ENCODE peak calls at places on chromosomes 13 and 19, in four cellular contexts. N is HepG2, E is HCT116, O is Panc1. L is an unnamed sample.

GRCh38 chr19:47633996-47634395 is 25.1 kb downstream of the BICRA start:
- DNase-seq in N (no peak), O (no peak), E (no peak), L (no peak)

GRCh38 chr13:23087884-23088283 is 92.9 kb upstream of the SGCG start:
- DNase-seq in N (peak; percentile 23), E (peak; percentile 35), O (peak; percentile 10), L (peak; percentile 13)

GRCh38 chr19:37572203-37572602 is 22.4 kb downstream of the ZNF571 start:
- DNase-seq in E (no peak), O (no peak), N (no peak), L (no peak)

GRCh38 chr13:30615851-30616311 is 1.8 kb upstream of the USPL1 start:
- DNase-seq in E (no peak), O (no peak), N (peak; percentile 8), L (peak; percentile 7)

GRCh38 chr19:33512021-33512420 is 9.6 kb downstream of the PEPD start:
- DNase-seq in E (no peak), O (no peak), N (no peak), L (no peak)

GRCh38 chr19:42412661-42413076 is 14.5 kb downstream of the LIPE start:
- DNase-seq in N (no peak), O (no peak), E (no peak), L (no peak)

GRCh38 chr19:17843908-17844490 is 3.8 kb downstream of the JAK3 start:
- DNase-seq in N (no peak), O (no peak), E (no peak), L (no peak)

GRCh38 chr19:38655148-38655824 is 7.8 kb downstream of the ACTN4 start:
- DNase-seq in E (no peak), N (no peak), O (no peak), L (no peak)

GRCh38 chr13:74647991-74648390 is 513.8 kb upstream of the KLF12 start:
- DNase-seq in N (no peak), O (no peak), E (no peak), L (no peak)

GRCh38 chr13:86932935-86933334 is 738.2 kb upstream of the SLITRK5 start:
- DNase-seq in E (no peak), N (no peak), O (no peak), L (no peak)

GRCh38 chr13:40503966-40504591 is 162.4 kb downstream of the FOXO1 start:
- DNase-seq in N (peak; percentile 99), E (no peak), O (no peak), L (no peak)

GRCh38 chr19:17560205-17560595 is 4.8 kb downstream of the COLGALT1 start:
- DNase-seq in E (no peak), N (no peak), O (no peak), L (no peak)

GRCh38 chr19:23698711-23699520 is 11.9 kb upstream of the ZNF675 start:
- DNase-seq in E (no peak), N (no peak), O (no peak), L (peak; percentile 66)

GRCh38 chr13:43544011-43544410 is 242.8 kb downstream of the ENOX1 start:
- DNase-seq in O (no peak), E (no peak), N (no peak), L (no peak)

GRCh38 chr13:95641291-95641811 is 3.2 kb downstream of the DZIP1 start:
- DNase-seq in N (no peak), E (no peak), O (no peak), L (no peak)

GRCh38 chr19:48616491-48617056 is 1.7 kb upstream of the FAM83E start:
- DNase-seq in O (no peak), N (no peak), E (no peak), L (no peak)

GRCh38 chr19:2905918-2906519 is 5.3 kb downstream of the ZNF57 start:
- DNase-seq in N (no peak), O (no peak), E (no peak), L (no peak)

GRCh38 chr19:29002336-29002735 is 210.6 kb downstream of the UQCRFS1 start:
- DNase-seq in O (no peak), E (no peak), N (no peak), L (no peak)

GRCh38 chr13:113991191-113991669 is 17.4 kb upstream of the C13orf46 start:
- DNase-seq in O (no peak), N (no peak), E (no peak), L (no peak)
- TF ChIP-seq TCF7L2 in O (no peak), N (no peak), E (no peak), L (no peak)

GRCh38 chr13:110308377-110309158 is 1.5 kb downstream of the COL4A2 start:
- DNase-seq in N (no peak), O (no peak), E (no peak), L (no peak)

GRCh38 chr13:110306960-110307696 is at the start of the genes COL4A1 and COL4A2:
- DNase-seq in N (no peak), E (no peak), O (no peak), L (no peak)

GRCh38 chr13:110306340-110306959 is 507 bp downstream of the COL4A1 start:
- DNase-seq in O (no peak), N (no peak), E (no peak), L (no peak)

GRCh38 chr13:110309159-110309476 is 2.0 kb downstream of the COL4A2 start:
- DNase-seq in N (no peak), O (no peak), E (no peak), L (no peak)

DNA sequence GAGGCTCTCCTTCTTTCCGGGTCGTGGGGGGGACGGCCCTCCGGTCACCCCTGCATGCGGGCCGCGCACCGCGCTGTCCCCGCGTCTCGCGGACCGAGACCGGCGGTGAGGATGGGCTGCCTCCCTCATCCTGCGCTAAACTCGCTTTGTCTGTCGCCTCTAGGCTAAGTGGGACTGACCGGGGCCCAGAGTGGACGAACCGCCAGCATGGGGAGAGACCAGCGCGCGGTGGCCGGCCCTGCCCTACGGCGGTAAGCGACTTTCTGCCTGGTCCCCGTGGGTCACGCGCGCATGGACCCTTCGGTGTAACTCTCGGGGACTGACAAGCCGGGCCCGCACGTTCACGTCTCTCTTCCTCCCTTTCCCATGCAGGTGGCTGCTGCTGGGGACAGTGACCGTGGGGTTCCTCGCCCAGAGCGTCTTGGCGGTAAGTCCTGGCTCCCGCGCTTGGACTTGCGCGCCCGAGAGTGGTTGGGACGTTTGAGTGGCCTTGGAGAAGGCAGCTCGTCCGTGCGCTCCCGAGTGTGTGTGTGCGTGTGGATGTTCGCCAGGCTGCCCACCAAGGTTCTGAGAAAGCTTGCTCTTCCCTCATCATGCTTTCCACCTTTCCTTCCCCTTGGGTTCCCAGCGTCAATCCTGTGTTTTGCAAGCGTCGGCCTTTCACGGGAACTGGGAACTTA is 753 bp downstream of the COL4A2 start:
- DNase-seq in N (no peak), E (no peak), O (no peak), L (no peak)
- TF ChIP-seq TCF7L2 in N (no peak), E (no peak), O (no peak), L (no peak)

GRCh38 chr19:45472557-45473365 is 5.0 kb downstream of the FOSB start:
- DNase-seq in N (no peak), O (no peak), E (no peak), L (no peak)
- TF ChIP-seq TCF7L2 in N (no peak), O (no peak), E (no peak), L (no peak)

DNA sequence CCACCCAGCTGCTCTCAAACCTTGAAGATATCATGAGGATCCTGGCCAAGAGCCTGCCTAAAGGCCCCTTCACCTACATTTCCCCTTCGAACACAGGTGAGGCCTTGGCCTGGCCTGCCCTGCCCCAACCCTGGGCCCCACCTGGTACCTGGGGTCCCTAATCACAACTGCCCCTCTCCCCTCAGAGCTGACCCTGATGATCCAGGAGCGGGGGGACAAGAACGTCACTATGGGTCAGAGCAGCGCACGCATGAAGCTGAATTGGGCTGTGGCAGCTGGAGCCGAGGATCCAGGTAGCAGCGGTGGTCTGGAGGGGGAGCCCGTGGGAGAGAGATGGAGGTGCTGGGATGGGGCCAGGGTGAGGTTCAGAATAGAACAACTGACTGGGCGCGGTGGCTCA is 17.7 kb downstream of the DDX39A start:
- DNase-seq in N (no peak), E (no peak), O (no peak), L (no peak)
- TF ChIP-seq TCF7L2 in N (no peak), E (no peak), O (no peak), L (no peak)

L was measured in K562.